ENCODE peak calls at places on chromosomes 5 and 9, in seven cellular contexts. X, P, N, F, V, A and T are unnamed samples.

GRCh38 chr9:117160254-117160653 is 254.6 kb downstream of the ASTN2 start:
- DNase-seq in A (no peak), X (no peak), P (no peak), N (no peak), V (no peak), F (no peak), T (no peak)

GRCh38 chr9:121286973-121287721 is 19.2 kb downstream of the GSN start:
- DNase-seq in F (peak; percentile 82), V (peak; percentile 87), P (peak; percentile 99), A (no peak), X (peak; percentile 80), N (no peak), T (peak; percentile 97)

GRCh38 chr9:88291853-88292252 is 96.4 kb upstream of the SPIN1 start:
- DNase-seq in N (no peak), V (no peak), P (no peak), X (no peak), A (no peak), F (no peak), T (no peak)

GRCh38 chr5:44332360-44332971 is 56.8 kb downstream of the FGF10 start:
- DNase-seq in V (no peak), X (peak; percentile 21), N (no peak), P (peak; percentile 50), F (no peak), A (peak; percentile 57), T (no peak)

GRCh38 chr9:98811051-98811650 is 3.7 kb downstream of the GALNT12 start:
- DNase-seq in P (peak; percentile 78), F (no peak), X (peak; percentile 46), A (no peak), V (no peak), N (no peak), T (no peak)

GRCh38 chr5:130995254-130995515 is 169.9 kb downstream of the HINT1 start:
- DNase-seq in F (no peak), X (no peak), N (no peak), V (no peak), P (no peak), A (no peak), T (no peak)

GRCh38 chr5:127423173-127423798 is 94.2 kb upstream of the PRRC1 start:
- DNase-seq in X (no peak), N (no peak), F (no peak), P (no peak), A (no peak), V (no peak), T (no peak)

GRCh38 chr5:103617090-103617489 is 54.5 kb upstream of the NUDT12 start:
- DNase-seq in V (no peak), P (no peak), F (no peak), A (no peak), N (no peak), X (no peak), T (no peak)

GRCh38 chr5:1558945-1559344 is 35.2 kb upstream of the LPCAT1 start:
- DNase-seq in V (no peak), X (no peak), P (no peak), F (no peak), N (no peak), A (no peak), T (no peak)

GRCh38 chr5:90356612-90357011 is 52.9 kb downstream of the CETN3 start:
- DNase-seq in F (no peak), V (no peak), N (no peak), A (no peak), X (no peak), P (peak; percentile 35), T (no peak)

GRCh38 chr5:126394211-126394828 is 28.9 kb upstream of the GRAMD2B start:
- DNase-seq in V (no peak), X (no peak), F (no peak), N (no peak), A (no peak), P (no peak), T (no peak)

GRCh38 chr5:109585012-109585599 is 104.6 kb upstream of the MAN2A1 start:
- DNase-seq in P (no peak), A (no peak), V (no peak), F (no peak), X (no peak), N (no peak), T (no peak)

GRCh38 chr9:130172858-130173461 is 756 bp downstream of the NCS1 start:
- DNase-seq in A (no peak), P (no peak), X (no peak), F (peak; percentile 50), V (peak; percentile 74), N (peak; percentile 9), T (no peak)

GRCh38 chr5:68087866-68088265 is 127.7 kb upstream of the PIK3R1 start:
- DNase-seq in P (peak; percentile 29), F (no peak), N (no peak), V (no peak), A (no peak), X (no peak), T (no peak)

GRCh38 chr5:128498844-128499455 is 39.1 kb downstream of the FBN2 start:
- DNase-seq in X (peak; percentile 54), F (no peak), V (no peak), P (peak; percentile 84), A (no peak), N (no peak), T (no peak)

GRCh38 chr9:129073404-129073803 is 7.5 kb upstream of the DOLPP1 start:
- DNase-seq in N (no peak), V (no peak), F (no peak), P (no peak), X (no peak), A (no peak), T (no peak)